ENCODE peak calls at places on chromosomes 12 and 14, in seven cellular contexts. One of them, this sample, is unnamed.

GRCh38 chr14:77058785-77059184 is 30.3 kb upstream of the IRF2BPL start:
- DNase-seq in body of pancreas: no peak
- DNase-seq in transverse colon: no peak
- DNase-seq in heart left ventricle: no peak
- DNase-seq in uterus: no peak
- DNase-seq in stomach: no peak
- DNase-seq in prostate gland: no peak
- DNase-seq in this sample: no peak

GRCh38 chr14:104559769-104560585 is 19.6 kb upstream of the C14orf180 start:
- DNase-seq in stomach: no peak
- DNase-seq in heart left ventricle: peak; percentile 58
- DNase-seq in prostate gland: no peak
- DNase-seq in uterus: no peak
- DNase-seq in body of pancreas: no peak
- DNase-seq in transverse colon: no peak
- DNase-seq in this sample: no peak

GRCh38 chr14:30058401-30058800 is 130.8 kb upstream of the PRKD1 start:
- DNase-seq in body of pancreas: no peak
- DNase-seq in uterus: no peak
- DNase-seq in stomach: no peak
- DNase-seq in heart left ventricle: no peak
- DNase-seq in prostate gland: no peak
- DNase-seq in transverse colon: no peak
- DNase-seq in this sample: no peak

GRCh38 chr14:58738189-58738836 is 100.6 kb downstream of the DACT1 start:
- DNase-seq in body of pancreas: no peak
- DNase-seq in stomach: no peak
- DNase-seq in heart left ventricle: no peak
- DNase-seq in uterus: no peak
- DNase-seq in transverse colon: no peak
- DNase-seq in prostate gland: no peak
- DNase-seq in this sample: no peak

GRCh38 chr12:32039341-32039740 is 67.3 kb upstream of the BICD1 start:
- DNase-seq in prostate gland: no peak
- DNase-seq in uterus: peak; percentile 72
- DNase-seq in transverse colon: no peak
- DNase-seq in heart left ventricle: peak; percentile 70
- DNase-seq in body of pancreas: no peak
- DNase-seq in stomach: no peak
- DNase-seq in this sample: no peak

GRCh38 chr14:75294649-75295033 is 16.0 kb downstream of the FOS start:
- DNase-seq in body of pancreas: no peak
- DNase-seq in heart left ventricle: no peak
- DNase-seq in uterus: no peak
- DNase-seq in transverse colon: no peak
- DNase-seq in stomach: no peak
- DNase-seq in prostate gland: no peak
- DNase-seq in this sample: no peak

GRCh38 chr12:116492703-116493324 is 66.4 kb upstream of the MAP1LC3B2 start:
- DNase-seq in uterus: no peak
- DNase-seq in stomach: no peak
- DNase-seq in body of pancreas: no peak
- DNase-seq in prostate gland: no peak
- DNase-seq in heart left ventricle: no peak
- DNase-seq in transverse colon: no peak
- DNase-seq in this sample: no peak

GRCh38 chr12:79115743-79116142 is 251.2 kb downstream of the SYT1 start:
- DNase-seq in transverse colon: no peak
- DNase-seq in heart left ventricle: no peak
- DNase-seq in stomach: no peak
- DNase-seq in uterus: no peak
- DNase-seq in prostate gland: no peak
- DNase-seq in body of pancreas: no peak
- DNase-seq in this sample: no peak

GRCh38 chr14:75543786-75544185 is 21.5 kb downstream of the BATF start:
- DNase-seq in heart left ventricle: no peak
- DNase-seq in stomach: no peak
- DNase-seq in transverse colon: no peak
- DNase-seq in prostate gland: no peak
- DNase-seq in uterus: no peak
- DNase-seq in body of pancreas: no peak
- DNase-seq in this sample: no peak

GRCh38 chr12:72511906-72512305 is 239.7 kb downstream of the TRHDE start:
- DNase-seq in transverse colon: no peak
- DNase-seq in body of pancreas: no peak
- DNase-seq in prostate gland: no peak
- DNase-seq in heart left ventricle: no peak
- DNase-seq in uterus: no peak
- DNase-seq in stomach: no peak
- DNase-seq in this sample: no peak

GRCh38 chr14:67569651-67570290 is 30.3 kb downstream of the PIGH start:
- DNase-seq in heart left ventricle: no peak
- DNase-seq in stomach: no peak
- DNase-seq in uterus: no peak
- DNase-seq in prostate gland: no peak
- DNase-seq in transverse colon: no peak
- DNase-seq in body of pancreas: no peak
- DNase-seq in this sample: no peak

GRCh38 chr14:63726499-63726898 is 1.4 kb downstream of the SGPP1 start:
- DNase-seq in heart left ventricle: no peak
- DNase-seq in stomach: no peak
- DNase-seq in transverse colon: no peak
- DNase-seq in body of pancreas: no peak
- DNase-seq in prostate gland: no peak
- DNase-seq in uterus: no peak
- DNase-seq in this sample: no peak

GRCh38 chr12:24081092-24081529 is 131.6 kb upstream of the SOX5 start:
- DNase-seq in prostate gland: no peak
- DNase-seq in heart left ventricle: no peak
- DNase-seq in uterus: no peak
- DNase-seq in transverse colon: no peak
- DNase-seq in stomach: no peak
- DNase-seq in body of pancreas: no peak
- DNase-seq in this sample: no peak

GRCh38 chr12:24078318-24078765 is 128.9 kb upstream of the SOX5 start:
- DNase-seq in uterus: no peak
- DNase-seq in heart left ventricle: no peak
- DNase-seq in transverse colon: no peak
- DNase-seq in body of pancreas: no peak
- DNase-seq in stomach: no peak
- DNase-seq in prostate gland: no peak
- DNase-seq in this sample: no peak

GRCh38 chr12:24081581-24081980 is 132.1 kb upstream of the SOX5 start:
- DNase-seq in body of pancreas: no peak
- DNase-seq in transverse colon: no peak
- DNase-seq in stomach: no peak
- DNase-seq in uterus: no peak
- DNase-seq in prostate gland: no peak
- DNase-seq in heart left ventricle: no peak
- DNase-seq in this sample: no peak

GRCh38 chr12:24080465-24080864 is 131.0 kb upstream of the SOX5 start:
- DNase-seq in prostate gland: no peak
- DNase-seq in stomach: no peak
- DNase-seq in uterus: no peak
- DNase-seq in heart left ventricle: no peak
- DNase-seq in transverse colon: no peak
- DNase-seq in body of pancreas: no peak
- DNase-seq in this sample: no peak

GRCh38 chr12:24079083-24079482 is 129.6 kb upstream of the SOX5 start:
- DNase-seq in body of pancreas: no peak
- DNase-seq in prostate gland: no peak
- DNase-seq in stomach: no peak
- DNase-seq in transverse colon: no peak
- DNase-seq in uterus: no peak
- DNase-seq in heart left ventricle: no peak
- DNase-seq in this sample: no peak
- H3K4me1 ChIP-seq in body of pancreas: no peaks in the 10 kb centered on the region
- H3K4me1 ChIP-seq in prostate gland: no peaks in the 10 kb centered on the region
- H3K4me1 ChIP-seq in stomach: no peaks in the 10 kb centered on the region
- H3K4me1 ChIP-seq in transverse colon: no peaks in the 10 kb centered on the region
- H3K4me1 ChIP-seq in uterus: no peaks in the 10 kb centered on the region
- H3K4me1 ChIP-seq in heart left ventricle: no peaks in the 10 kb centered on the region
- H3K4me1 ChIP-seq in this sample: no peaks in the 10 kb centered on the region

GRCh38 chr12:132606466-132606865 is 3.9 kb downstream of the LRCOL1 start:
- DNase-seq in transverse colon: no peak
- DNase-seq in body of pancreas: no peak
- DNase-seq in stomach: no peak
- DNase-seq in heart left ventricle: no peak
- DNase-seq in uterus: no peak
- DNase-seq in prostate gland: no peak
- DNase-seq in this sample: no peak

GRCh38 chr12:132604108-132605054 is 6.0 kb downstream of the LRCOL1 start:
- DNase-seq in stomach: no peak
- DNase-seq in heart left ventricle: peak; percentile 84
- DNase-seq in prostate gland: no peak
- DNase-seq in uterus: no peak
- DNase-seq in body of pancreas: no peak
- DNase-seq in transverse colon: no peak
- DNase-seq in this sample: no peak

GRCh38 chr12:132603240-132604107 is 6.9 kb downstream of the LRCOL1 start:
- DNase-seq in transverse colon: no peak
- DNase-seq in prostate gland: no peak
- DNase-seq in stomach: no peak
- DNase-seq in heart left ventricle: peak; percentile 69
- DNase-seq in uterus: no peak
- DNase-seq in body of pancreas: no peak
- DNase-seq in this sample: no peak

GRCh38 chr12:132605892-132606291 is 4.5 kb downstream of the LRCOL1 start:
- DNase-seq in transverse colon: no peak
- DNase-seq in stomach: no peak
- DNase-seq in prostate gland: no peak
- DNase-seq in heart left ventricle: peak; percentile 48
- DNase-seq in uterus: no peak
- DNase-seq in body of pancreas: no peak
- DNase-seq in this sample: no peak

DNA sequence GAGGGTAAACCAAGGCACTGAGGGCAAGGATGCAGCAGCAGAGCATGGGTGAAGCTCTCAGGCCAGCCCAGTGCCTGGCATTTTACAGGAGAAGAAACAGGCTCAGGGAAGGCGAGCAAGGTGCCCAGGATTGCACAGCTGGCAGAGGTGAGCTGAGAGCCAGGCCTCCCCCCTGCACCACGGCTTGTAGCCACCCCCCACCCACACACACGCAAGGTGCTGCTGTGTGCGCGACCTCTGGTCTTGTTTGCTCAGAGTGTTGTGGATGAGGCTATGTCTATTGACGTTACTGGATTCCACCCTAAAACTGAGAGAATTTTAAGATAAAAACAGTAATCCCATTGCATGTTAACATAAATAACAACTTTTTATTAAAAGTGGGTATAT is 5.3 kb downstream of the LRCOL1 start:
- DNase-seq in body of pancreas: no peak
- DNase-seq in transverse colon: no peak
- DNase-seq in stomach: no peak
- DNase-seq in prostate gland: no peak
- DNase-seq in heart left ventricle: no peak
- DNase-seq in uterus: no peak
- DNase-seq in this sample: no peak
- TF ChIP-seq POLR2A in body of pancreas: no peak
- TF ChIP-seq POLR2A in transverse colon: no peak
- TF ChIP-seq POLR2A in stomach: no peak
- TF ChIP-seq POLR2A in prostate gland: no peak
- TF ChIP-seq POLR2A in heart left ventricle: no peak
- TF ChIP-seq POLR2A in uterus: no peak
- TF ChIP-seq POLR2A in this sample: no peak

GRCh38 chr14:22456986-22457594 is 131.9 kb downstream of the DAD1 start:
- DNase-seq in prostate gland: no peak
- DNase-seq in stomach: no peak
- DNase-seq in body of pancreas: no peak
- DNase-seq in transverse colon: no peak
- DNase-seq in heart left ventricle: no peak
- DNase-seq in uterus: no peak
- DNase-seq in this sample: no peak
- H3K4me1 ChIP-seq in prostate gland: no peaks in the 10 kb centered on the region
- H3K4me1 ChIP-seq in stomach: peaks cover 7% of the 10 kb centered on the region
- H3K4me1 ChIP-seq in body of pancreas: no peaks in the 10 kb centered on the region
- H3K4me1 ChIP-seq in transverse colon: no peaks in the 10 kb centered on the region
- H3K4me1 ChIP-seq in heart left ventricle: no peaks in the 10 kb centered on the region
- H3K4me1 ChIP-seq in uterus: no peaks in the 10 kb centered on the region
- H3K4me1 ChIP-seq in this sample: no peaks in the 10 kb centered on the region

GRCh38 chr12:49748306-49748705 is 6.9 kb downstream of the TMBIM6 start:
- DNase-seq in stomach: no peak
- DNase-seq in heart left ventricle: no peak
- DNase-seq in prostate gland: no peak
- DNase-seq in uterus: no peak
- DNase-seq in transverse colon: no peak
- DNase-seq in body of pancreas: no peak
- DNase-seq in this sample: no peak

GRCh38 chr12:49748800-49749199 is 7.4 kb downstream of the TMBIM6 start:
- DNase-seq in prostate gland: no peak
- DNase-seq in uterus: no peak
- DNase-seq in body of pancreas: no peak
- DNase-seq in heart left ventricle: no peak
- DNase-seq in transverse colon: no peak
- DNase-seq in stomach: no peak
- DNase-seq in this sample: no peak

GRCh38 chr12:49750994-49751393 is 9.6 kb downstream of the TMBIM6 start:
- DNase-seq in prostate gland: no peak
- DNase-seq in transverse colon: no peak
- DNase-seq in heart left ventricle: no peak
- DNase-seq in body of pancreas: no peak
- DNase-seq in stomach: no peak
- DNase-seq in uterus: no peak
- DNase-seq in this sample: no peak

GRCh38 chr12:49744363-49744885 is 3.1 kb downstream of the TMBIM6 start:
- DNase-seq in transverse colon: no peak
- DNase-seq in stomach: no peak
- DNase-seq in body of pancreas: no peak
- DNase-seq in heart left ventricle: no peak
- DNase-seq in prostate gland: no peak
- DNase-seq in uterus: no peak
- DNase-seq in this sample: no peak

DNA sequence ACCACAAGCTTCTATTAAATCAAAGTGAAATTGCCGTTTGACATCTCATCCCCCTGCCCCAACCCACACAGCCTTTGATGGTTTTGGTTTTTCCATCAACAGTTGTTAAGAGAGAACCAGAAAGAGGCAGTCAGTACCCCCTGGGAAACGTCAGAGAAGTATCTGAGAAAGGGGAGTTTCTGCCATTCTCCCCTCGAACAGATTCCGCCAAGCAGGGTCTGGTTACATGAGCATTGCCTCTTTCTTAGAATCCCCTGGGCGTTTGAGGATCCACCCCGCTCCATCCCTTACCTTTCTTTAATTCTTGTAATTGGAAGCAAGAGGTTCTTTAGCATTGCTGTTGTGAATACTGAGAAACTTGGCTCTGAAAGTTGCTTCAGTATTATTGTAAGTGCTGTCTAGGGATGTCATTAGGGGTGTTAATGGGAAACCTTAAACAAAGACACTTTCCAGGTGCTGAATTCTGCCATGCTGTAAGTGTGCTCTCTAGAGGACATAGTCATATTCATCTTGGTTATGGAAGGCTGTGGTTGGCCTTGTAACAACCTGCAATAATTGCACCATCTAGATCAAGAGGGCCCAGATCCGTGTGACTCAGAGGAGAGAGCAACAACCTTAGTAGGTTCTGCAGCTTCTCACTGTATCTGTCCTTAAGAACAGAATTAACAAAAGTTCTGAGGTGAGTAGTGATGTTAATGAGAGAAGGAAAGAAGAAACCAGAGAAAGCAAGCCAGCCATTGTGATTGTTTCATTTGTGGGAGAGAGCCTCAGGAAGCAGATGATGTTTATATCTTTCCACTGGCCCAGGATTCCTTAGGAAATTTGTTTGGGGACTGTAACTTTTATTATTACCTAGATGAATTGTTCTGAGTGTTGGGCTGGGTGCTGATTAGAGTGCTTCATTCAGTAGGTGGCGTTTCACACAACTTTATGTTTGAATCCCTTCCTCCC is 8.9 kb downstream of the TMBIM6 start:
- DNase-seq in prostate gland: no peak
- DNase-seq in heart left ventricle: no peak
- DNase-seq in body of pancreas: no peak
- DNase-seq in uterus: no peak
- DNase-seq in transverse colon: no peak
- DNase-seq in stomach: no peak
- DNase-seq in this sample: peak; percentile 63
- TF ChIP-seq POLR2A in prostate gland: no peak
- TF ChIP-seq POLR2A in heart left ventricle: no peak
- TF ChIP-seq POLR2A in body of pancreas: no peak
- TF ChIP-seq POLR2A in uterus: no peak
- TF ChIP-seq POLR2A in transverse colon: no peak
- TF ChIP-seq POLR2A in stomach: no peak
- TF ChIP-seq POLR2A in this sample: no peak

This sample was measured in gastrocnemius medialis.